ENCODE peak calls at places on chromosomes 5 and 9, in four cellular contexts. M, D, Y and Z are unnamed samples.

GRCh38 chr9:110099236-110099741 is 108.7 kb downstream of the C9orf152 start:
- DNase-seq in M (peak), D (no peak), Y (no peak), Z (no peak)

GRCh38 chr9:116693233-116693731 is 6.2 kb downstream of the TRIM32 start:
- DNase-seq in M (peak), D (no peak), Y (peak), Z (peak)

GRCh38 chr5:76144892-76145291 is 61.7 kb downstream of the SV2C start:
- DNase-seq in M (no peak), D (no peak), Y (no peak), Z (no peak)

GRCh38 chr5:122291000-122291592 is 20.9 kb upstream of the SNCAIP start:
- DNase-seq in M (peak), D (no peak), Y (no peak), Z (no peak)

GRCh38 chr9:109681301-109681700 is 98.7 kb upstream of the PALM2AKAP2 start:
- DNase-seq in M (no peak), D (no peak), Y (no peak), Z (no peak)

GRCh38 chr9:463455-464125 is 248.9 kb downstream of the DOCK8 start:
- DNase-seq in M (no peak), D (no peak), Y (peak), Z (peak)

GRCh38 chr5:125262782-125263181 is 516.3 kb upstream of the ZNF608 start:
- DNase-seq in M (no peak), D (no peak), Y (no peak), Z (no peak)

GRCh38 chr5:54234304-54234938 is 76.0 kb downstream of the ARL15 start:
- DNase-seq in M (peak), D (no peak), Y (peak), Z (no peak)

GRCh38 chr9:133239533-133240090 is 30.6 kb upstream of the OBP2B start:
- DNase-seq in M (no peak), D (no peak), Y (no peak), Z (no peak)